ENCODE peak calls at places on chromosomes 5 and 9, in five cellular contexts. L, W, P, C and J are unnamed samples.

GRCh38 chr5:56638768-56639238 is 176.5 kb upstream of the MAP3K1 start:
- DNase-seq in L (no peak), W (no peak), P (no peak), C (no peak), J (no peak)

GRCh38 chr5:142143878-142144277 is 35.3 kb downstream of the NDFIP1 start:
- DNase-seq in L (peak; percentile 32), W (no peak), P (no peak), C (peak; percentile 35), J (peak; percentile 77)

GRCh38 chr9:99931155-99931840 is 24.8 kb downstream of the STX17 start:
- DNase-seq in L (no peak), W (no peak), P (no peak), C (no peak), J (no peak)

GRCh38 chr5:170151105-170151831 is 45.6 kb downstream of the FOXI1 start:
- DNase-seq in L (peak; percentile 57), W (peak; percentile 61), P (no peak), C (no peak), J (no peak)

GRCh38 chr5:160390787-160391696 is 8.8 kb downstream of the FAM200C start:
- DNase-seq in L (no peak), W (no peak), P (no peak), C (peak; percentile 7), J (peak; percentile 72)

GRCh38 chr9:77885104-77885672 is 146.4 kb downstream of the GNAQ start:
- DNase-seq in L (no peak), W (no peak), P (no peak), C (no peak), J (no peak)

GRCh38 chr5:148855249-148856008 is 29.0 kb downstream of the ADRB2 start:
- DNase-seq in L (no peak), W (no peak), P (no peak), C (peak; percentile 56), J (no peak)

GRCh38 chr9:99592834-99593584 is 228.7 kb upstream of the NR4A3 start:
- DNase-seq in L (no peak), W (no peak), P (no peak), C (no peak), J (no peak)

GRCh38 chr5:164175083-164175482 is 669.7 kb downstream of the MAT2B start:
- DNase-seq in L (no peak), W (no peak), P (no peak), C (no peak), J (no peak)

GRCh38 chr9:121811140-121811539 is 159.7 kb downstream of the DAB2IP start:
- DNase-seq in L (no peak), W (no peak), P (no peak), C (no peak), J (no peak)

GRCh38 chr5:10046681-10047080 is 203.0 kb downstream of the ATPSCKMT start:
- DNase-seq in L (no peak), W (no peak), P (no peak), C (no peak), J (no peak)

GRCh38 chr5:166123698-166124097 is 2167.7 kb upstream of the WWC1 start:
- DNase-seq in L (no peak), W (no peak), P (no peak), C (no peak), J (no peak)

GRCh38 chr9:126295936-126296600 is 30.6 kb upstream of the MVB12B start:
- DNase-seq in L (peak; percentile 22), W (no peak), P (no peak), C (no peak), J (no peak)

GRCh38 chr5:501040-501832 is 23.0 kb downstream of the SLC9A3 start:
- DNase-seq in L (no peak), W (no peak), P (no peak), C (no peak), J (no peak)

GRCh38 chr9:113614843-113615648 is 151.5 kb downstream of the RGS3 start:
- DNase-seq in L (no peak), W (peak; percentile 68), P (no peak), C (no peak), J (no peak)

GRCh38 chr9:95821999-95822398 is 53.5 kb upstream of the ERCC6L2 start:
- DNase-seq in L (no peak), W (no peak), P (no peak), C (no peak), J (no peak)

GRCh38 chr5:138698713-138699112 is 54.5 kb upstream of the CTNNA1 start:
- DNase-seq in L (no peak), W (no peak), P (no peak), C (no peak), J (no peak)

DNA sequence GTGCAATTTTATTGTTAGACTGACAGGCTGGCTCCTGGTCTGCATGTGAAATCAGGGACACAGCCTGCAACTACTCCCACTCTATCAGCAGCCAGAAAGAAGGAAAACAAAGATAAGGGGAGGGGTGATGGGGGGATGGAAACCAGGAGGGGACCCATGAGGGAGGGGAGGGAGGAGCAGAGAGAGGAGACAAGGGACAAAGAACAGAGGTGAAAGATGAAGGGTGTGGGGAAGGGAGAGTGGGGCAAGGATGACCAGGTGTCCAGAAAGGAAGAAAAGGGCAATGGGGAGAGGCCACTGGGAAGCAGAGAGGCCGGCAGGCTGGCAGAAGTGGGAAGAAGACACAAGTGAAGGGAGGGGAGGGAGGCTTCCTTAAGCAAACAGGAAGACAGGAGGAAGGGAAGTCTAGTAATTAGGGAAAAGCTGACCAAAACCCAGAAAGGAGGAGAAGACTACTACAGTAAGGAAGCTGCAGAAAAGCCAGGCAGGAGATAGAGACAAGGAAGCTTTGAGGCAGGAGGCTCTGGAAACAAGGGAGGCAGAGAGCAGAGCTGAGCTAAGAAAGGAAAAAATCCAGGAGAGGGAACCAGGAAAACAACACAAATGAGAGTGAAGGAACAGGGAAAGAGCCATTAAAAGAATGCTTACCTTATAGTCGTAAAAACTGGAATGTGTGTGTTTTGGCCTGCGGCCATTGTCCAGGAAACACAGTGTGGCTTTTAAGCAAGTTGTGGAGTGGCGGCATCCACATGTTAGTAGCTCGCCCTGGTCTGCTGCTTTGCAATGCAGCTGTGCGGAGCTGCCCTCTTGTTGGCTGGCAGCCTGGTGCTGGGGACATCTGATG is 316.9 kb upstream of the CLINT1 start:
- DNase-seq in L (no peak), W (no peak), P (no peak), C (no peak), J (no peak)
- H3K4me1 ChIP-seq in L (no peaks in the 10 kb centered on the region), W (peaks cover 24% of the 10 kb centered on the region), P (no peaks in the 10 kb centered on the region), C (no peaks in the 10 kb centered on the region), J (no peaks in the 10 kb centered on the region)

DNA sequence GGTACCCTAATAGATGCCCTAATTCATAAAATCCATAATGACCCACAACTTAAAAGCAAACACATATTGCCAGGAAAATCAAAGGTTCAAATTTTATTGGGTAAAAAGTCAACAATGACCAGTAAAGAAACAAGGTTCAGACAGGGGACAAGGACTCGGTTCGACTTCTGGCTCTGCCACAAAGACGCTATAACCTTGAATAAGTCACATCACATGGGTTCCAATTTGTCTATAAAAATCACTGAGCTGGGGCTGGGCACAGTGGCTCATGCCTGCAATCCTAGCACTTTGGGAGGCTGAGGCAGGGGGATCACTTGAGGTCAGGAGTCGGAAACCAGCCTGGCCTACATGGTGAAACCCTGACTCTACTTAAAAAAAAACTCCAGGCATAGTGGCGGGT is 80.5 kb downstream of the SERINC5 start:
- DNase-seq in L (no peak), W (no peak), P (no peak), C (no peak), J (no peak)
- H3K36me3 ChIP-seq in L (no peaks in the 10 kb centered on the region), W (peaks cover 44% of the 10 kb centered on the region), P (peaks cover 51% of the 10 kb centered on the region), C (peaks cover 36% of the 10 kb centered on the region), J (no peaks in the 10 kb centered on the region)

DNA sequence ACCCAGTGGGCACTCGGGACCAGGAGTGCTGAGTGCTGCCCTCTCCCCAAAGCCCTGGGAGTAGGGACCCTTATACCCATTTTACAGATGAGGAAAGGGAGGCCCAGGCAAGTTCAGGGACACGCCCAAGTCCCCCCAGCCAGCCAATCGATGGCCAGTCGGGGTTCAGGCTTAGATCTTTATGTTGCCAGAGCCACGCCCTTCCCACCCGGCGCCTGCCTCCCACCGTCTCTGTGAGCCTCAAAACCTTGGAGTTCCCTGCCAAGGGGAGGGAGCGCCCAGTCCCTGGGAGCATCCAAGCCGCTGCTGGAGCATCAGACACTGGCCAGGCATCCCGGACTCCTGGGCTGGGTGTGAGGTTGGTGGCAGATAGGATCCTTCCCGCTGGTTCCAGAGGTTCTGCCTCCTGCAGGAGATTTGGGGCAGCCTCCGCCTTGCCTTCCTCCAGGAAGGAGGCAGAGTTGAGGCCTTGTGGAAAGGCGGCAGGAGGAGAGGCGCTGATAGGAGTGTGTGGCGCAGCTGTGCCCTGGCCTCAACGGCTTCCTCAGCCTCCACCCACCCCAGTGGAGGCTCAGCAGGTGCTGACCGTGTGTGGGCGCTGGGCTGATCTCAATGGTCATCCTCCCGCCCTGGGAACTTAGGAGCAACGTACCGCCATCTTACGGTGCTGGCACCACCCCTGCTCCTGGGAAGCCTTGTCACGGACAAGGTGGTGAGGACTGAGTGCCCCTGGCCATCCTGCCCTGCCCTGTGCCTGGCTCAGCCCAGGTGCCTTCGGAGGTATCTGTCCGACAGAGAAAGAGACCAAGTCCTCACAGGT is 10.1 kb downstream of the NCS1 start:
- DNase-seq in L (no peak), W (no peak), P (no peak), C (no peak), J (no peak)
- H3K4me1 ChIP-seq in L (peaks cover 48% of the 10 kb centered on the region), W (peaks cover 26% of the 10 kb centered on the region), P (no peaks in the 10 kb centered on the region), C (no peaks in the 10 kb centered on the region), J (no peaks in the 10 kb centered on the region)

DNA sequence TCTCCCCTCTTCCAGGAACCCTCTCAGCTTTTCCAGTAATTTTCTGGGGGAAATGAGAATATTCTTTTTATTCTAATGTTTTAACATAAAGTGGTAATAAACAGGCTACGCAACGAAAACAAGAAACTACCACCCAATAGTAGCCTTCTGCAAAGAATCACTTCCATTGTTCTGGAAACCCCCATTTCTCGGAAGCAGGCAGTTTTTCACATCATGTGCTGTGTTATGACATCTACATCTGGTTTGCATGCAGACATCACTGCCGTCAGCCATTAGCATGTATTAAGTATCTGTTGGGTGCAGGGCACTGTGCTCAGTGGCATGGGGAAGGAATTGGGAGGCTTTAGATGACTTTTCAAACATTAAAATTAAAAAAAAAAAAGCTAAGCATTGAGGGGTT is 37.9 kb upstream of the F2R start:
- DNase-seq in L (no peak), W (no peak), P (no peak), C (no peak), J (no peak)
- H3K36me3 ChIP-seq in L (no peaks in the 10 kb centered on the region), W (no peaks in the 10 kb centered on the region), P (peaks cover 40% of the 10 kb centered on the region), C (peaks cover 52% of the 10 kb centered on the region), J (no peaks in the 10 kb centered on the region)

DNA sequence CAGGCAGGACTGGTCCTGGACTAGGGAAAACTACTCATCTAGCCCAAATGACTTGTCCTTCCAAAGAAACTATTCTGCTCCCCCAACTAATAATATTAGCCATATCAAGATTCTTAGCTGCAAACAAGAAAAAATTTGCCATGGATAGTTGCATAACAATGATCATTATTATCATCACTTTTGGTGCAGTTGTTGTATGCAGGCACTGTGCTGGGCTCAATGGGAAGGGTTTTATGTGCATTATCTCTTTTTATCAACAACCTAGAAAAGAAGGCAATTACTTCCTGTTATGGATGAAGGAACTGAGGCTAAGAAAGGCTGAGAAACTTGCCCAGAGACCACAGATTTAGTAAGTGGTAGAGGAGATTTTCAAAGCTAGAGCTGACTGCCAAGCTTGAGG is 20.3 kb upstream of the MEGF9 start:
- DNase-seq in L (no peak), W (no peak), P (no peak), C (no peak), J (no peak)
- H3K4me1 ChIP-seq in L (peaks cover 4% of the 10 kb centered on the region), W (peaks cover 41% of the 10 kb centered on the region), P (no peaks in the 10 kb centered on the region), C (no peaks in the 10 kb centered on the region), J (peaks cover 73% of the 10 kb centered on the region)

DNA sequence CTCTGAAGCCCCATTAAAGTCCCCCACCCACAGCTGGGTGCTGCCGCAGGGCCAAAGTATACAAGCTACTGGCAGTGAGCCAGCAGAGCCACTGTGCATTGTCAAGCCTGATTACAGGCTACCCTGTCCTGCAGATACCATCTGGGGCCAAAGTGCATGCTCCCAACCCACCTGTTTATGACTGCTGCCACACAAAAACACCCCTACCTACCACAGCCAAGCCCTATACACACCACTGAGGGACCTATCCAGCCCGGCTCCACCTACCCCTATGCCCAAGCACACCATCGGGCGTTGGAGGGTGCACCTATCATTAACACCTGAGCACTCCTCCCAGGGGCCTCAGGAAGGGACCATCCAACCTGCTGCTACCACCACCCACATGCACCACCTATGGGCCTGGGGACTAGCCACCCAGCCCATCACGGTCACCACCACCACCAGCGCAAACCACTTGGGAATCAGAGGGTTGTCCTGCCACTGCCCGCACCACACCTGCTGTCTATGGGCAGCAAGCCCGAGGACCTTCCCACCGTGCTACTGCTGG is 105.0 kb downstream of the PLPP1 start:
- DNase-seq in L (no peak), W (no peak), P (no peak), C (no peak), J (no peak)
- H3K36me3 ChIP-seq in L (peaks cover 29% of the 10 kb centered on the region), W (peaks cover 38% of the 10 kb centered on the region), P (peaks cover 32% of the 10 kb centered on the region), C (peaks cover 9% of the 10 kb centered on the region), J (peaks cover 56% of the 10 kb centered on the region)